ENCODE peak calls at places on chromosomes 11 and 22, in four cellular contexts. X is colonic mucosa, I is fibroblast of the aortic adventitia, D is IMR-90. K is an unnamed sample.

GRCh38 chr11:109808569-109808968 is 284.6 kb upstream of the ZC3H12C start:
- DNase-seq in X (no peak), I (peak), D (peak), K (no peak)

GRCh38 chr11:73185680-73186293 is 32.3 kb upstream of the P2RY2 start:
- DNase-seq in X (no peak), I (peak), D (peak), K (no peak)

GRCh38 chr22:27240298-27240885 is 561.2 kb downstream of the MN1 start:
- DNase-seq in X (no peak), I (no peak), D (peak), K (no peak)

GRCh38 chr11:4626207-4627105 is 10.8 kb upstream of the OR51D1 start:
- DNase-seq in X (peak), I (peak), D (peak), K (no peak)

GRCh38 chr11:15451713-15452112 is 337.0 kb downstream of the INSC start:
- DNase-seq in X (no peak), I (no peak), D (no peak), K (no peak)

GRCh38 chr11:76190376-76190775 is 15.9 kb downstream of the WNT11 start:
- DNase-seq in X (no peak), I (no peak), D (peak), K (no peak)

GRCh38 chr11:106202935-106203620 is 125.6 kb downstream of the AASDHPPT start:
- DNase-seq in X (no peak), I (peak), D (peak), K (no peak)

GRCh38 chr11:76704171-76704948 is 33.8 kb upstream of the LRRC32 start:
- DNase-seq in X (no peak), I (no peak), D (no peak), K (no peak)

GRCh38 chr11:88543902-88544655 is 206.5 kb upstream of the CTSC start:
- DNase-seq in X (peak), I (peak), D (peak), K (peak)

GRCh38 chr11:66641834-66642233 is 3.3 kb downstream of the RBM4 start:
- DNase-seq in X (no peak), I (peak), D (no peak), K (no peak)

GRCh38 chr11:130315354-130315970 is 745 bp upstream of the ZBTB44 start:
- DNase-seq in X (peak), I (no peak), D (no peak), K (peak)

GRCh38 chr22:36285017-36285416 is 32.1 kb downstream of the APOL1 start:
- DNase-seq in X (no peak), I (no peak), D (no peak), K (no peak)

GRCh38 chr11:106998126-106998525 is 20.1 kb downstream of the GUCY1A2 start:
- DNase-seq in X (no peak), I (peak), D (peak), K (no peak)

GRCh38 chr22:23769321-23769965 is 1.7 kb upstream of the CHCHD10 start:
- DNase-seq in X (no peak), I (no peak), D (no peak), K (no peak)

GRCh38 chr11:8259316-8259995 is 4.2 kb downstream of the LMO1 start:
- DNase-seq in X (no peak), I (no peak), D (no peak), K (no peak)

GRCh38 chr22:26168934-26169311 is 339 bp upstream of the SEZ6L start:
- DNase-seq in X (no peak), I (no peak), D (no peak), K (peak)

GRCh38 chr11:116217006-116217405 is 555.8 kb downstream of the BUD13 start:
- DNase-seq in X (peak), I (peak), D (peak), K (no peak)

GRCh38 chr11:72750086-72750485 is 2.1 kb downstream of the ARAP1 start:
- DNase-seq in X (no peak), I (no peak), D (no peak), K (no peak)

GRCh38 chr11:131579932-131580387 is 209.5 kb downstream of the NTM start:
- DNase-seq in X (no peak), I (peak), D (peak), K (peak)

GRCh38 chr22:35064664-35065063 is 1.3 kb upstream of the ISX start:
- DNase-seq in X (peak), I (no peak), D (no peak), K (peak)

GRCh38 chr11:44716256-44716655 is 10.5 kb upstream of the TSPAN18 start:
- DNase-seq in X (no peak), I (no peak), D (no peak), K (no peak)

GRCh38 chr11:68200639-68201038 is 12.5 kb downstream of the KMT5B start:
- DNase-seq in X (no peak), I (peak), D (peak), K (no peak)

GRCh38 chr11:71486320-71486719 is 33.3 kb downstream of the NADSYN1 start:
- DNase-seq in X (no peak), I (no peak), D (no peak), K (no peak)

GRCh38 chr11:96187779-96188624 is 155.0 kb downstream of the MAML2 start:
- DNase-seq in X (no peak), I (peak), D (peak), K (no peak)

GRCh38 chr11:48900131-48900800 is 83.4 kb downstream of the TRIM51G start:
- DNase-seq in X (no peak), I (no peak), D (no peak), K (no peak)

GRCh38 chr11:8108430-8108829 is 27.4 kb downstream of the TUB start:
- DNase-seq in X (no peak), I (no peak), D (no peak), K (no peak)

GRCh38 chr11:129815596-129816461 is at the start of gene TMEM45B:
- DNase-seq in X (peak), I (no peak), D (no peak), K (peak)

GRCh38 chr11:33507967-33508366 is 192.7 kb downstream of the C11orf91 start:
- DNase-seq in X (no peak), I (peak), D (peak), K (no peak)

GRCh38 chr11:117199061-117199915 is at the start of gene TAGLN:
- DNase-seq in X (peak), I (peak), D (peak), K (peak)

GRCh38 chr11:3109434-3109833 is 52.2 kb upstream of the CARS1 start:
- DNase-seq in X (no peak), I (no peak), D (no peak), K (no peak)

GRCh38 chr11:119198925-119199324 is 7.2 kb upstream of the CBL start:
- DNase-seq in X (no peak), I (no peak), D (no peak), K (no peak)

GRCh38 chr11:113628912-113629311 is 77.2 kb downstream of the TMPRSS5 start:
- DNase-seq in X (no peak), I (no peak), D (no peak), K (no peak)

GRCh38 chr11:33651555-33651954 is 49.1 kb downstream of the C11orf91 start:
- DNase-seq in X (no peak), I (no peak), D (no peak), K (no peak)

GRCh38 chr11:67290801-67291200 is 1.7 kb downstream of the ANKRD13D start:
- DNase-seq in X (no peak), I (peak), D (no peak), K (no peak)

GRCh38 chr22:28935713-28936112 is 52.3 kb downstream of the ZNRF3 start:
- DNase-seq in X (no peak), I (no peak), D (no peak), K (no peak)

GRCh38 chr11:47768090-47768620 is 1.0 kb upstream of the FNBP4 start:
- DNase-seq in X (peak), I (peak), D (peak), K (no peak)
- TF ChIP-seq CTCF in X (no peak), I (peak), D (no peak), K (no peak)

GRCh38 chr11:64278576-64279190 is 5.8 kb downstream of the BAD start:
- DNase-seq in X (no peak), I (no peak), D (no peak), K (no peak)

GRCh38 chr11:64276653-64277431 is 7.6 kb downstream of the BAD start:
- DNase-seq in X (peak), I (no peak), D (no peak), K (no peak)

GRCh38 chr11:64271339-64272132 is 12.9 kb downstream of the BAD start:
- DNase-seq in X (peak), I (peak), D (peak), K (peak)

GRCh38 chr11:64275841-64276240 is 8.6 kb downstream of the BAD start:
- DNase-seq in X (no peak), I (no peak), D (no peak), K (no peak)

GRCh38 chr11:64275031-64275800 is 9.2 kb downstream of the BAD start:
- DNase-seq in X (no peak), I (no peak), D (no peak), K (no peak)
- TF ChIP-seq CTCF in X (no peak), I (no peak), D (no peak), K (no peak)

GRCh38 chr11:122360875-122361274 is 244.9 kb upstream of the BLID start:
- DNase-seq in X (no peak), I (no peak), D (no peak), K (no peak)
- TF ChIP-seq CTCF in X (no peak), I (no peak), D (peak), K (no peak)

GRCh38 chr11:83612891-83613766 is 327.0 kb upstream of the CCDC90B start:
- DNase-seq in X (no peak), I (no peak), D (no peak), K (peak)

GRCh38 chr11:83608571-83608970 is 322.4 kb upstream of the CCDC90B start:
- DNase-seq in X (no peak), I (no peak), D (no peak), K (no peak)

GRCh38 chr11:83611616-83612015 is 325.4 kb upstream of the CCDC90B start:
- DNase-seq in X (no peak), I (no peak), D (no peak), K (no peak)

GRCh38 chr11:83609181-83609580 is 323.0 kb upstream of the CCDC90B start:
- DNase-seq in X (no peak), I (no peak), D (no peak), K (no peak)

GRCh38 chr11:83610996-83611395 is 324.8 kb upstream of the CCDC90B start:
- DNase-seq in X (no peak), I (no peak), D (no peak), K (no peak)
- TF ChIP-seq CTCF in X (no peak), I (no peak), D (no peak), K (no peak)

GRCh38 chr22:19226428-19226827 is 47.9 kb upstream of the SLC25A1 start:
- DNase-seq in X (no peak), I (no peak), D (no peak), K (no peak)

GRCh38 chr22:19228174-19228573 is 49.6 kb upstream of the SLC25A1 start:
- DNase-seq in X (no peak), I (no peak), D (no peak), K (no peak)

GRCh38 chr22:19231986-19232385 is 53.5 kb upstream of the SLC25A1 start:
- DNase-seq in X (no peak), I (no peak), D (no peak), K (no peak)

GRCh38 chr22:19232620-19233019 is 54.1 kb upstream of the SLC25A1 start:
- DNase-seq in X (no peak), I (no peak), D (no peak), K (no peak)

GRCh38 chr22:19229600-19229999 is 51.1 kb upstream of the SLC25A1 start:
- DNase-seq in X (no peak), I (no peak), D (no peak), K (no peak)
- TF ChIP-seq CTCF in X (no peak), I (no peak), D (no peak), K (no peak)